ENCODE peak calls at places on chromosomes 4 and X, in five cellular contexts. D, I, M, T and S are unnamed samples.

GRCh38 chr4:185774815-185775684 is 36.9 kb downstream of the SORBS2 start:
- DNase-seq in D (no peak), M (no peak), T (no peak), I (no peak), S (no peak)

GRCh38 chr4:102449751-102450352 is 51.3 kb upstream of the NFKB1 start:
- DNase-seq in D (peak), M (peak), T (peak), I (peak), S (peak)

GRCh38 chr4:78432896-78433295 is 118.7 kb upstream of the ANXA3 start:
- DNase-seq in M (no peak), D (no peak), I (no peak), T (no peak), S (no peak)

GRCh38 chr4:137819964-137820383 is 287.7 kb upstream of the PCDH18 start:
- DNase-seq in I (peak), T (no peak), D (peak), M (peak), S (peak)

GRCh38 chr4:112127048-112127637 is 18.1 kb upstream of the FAM241A start:
- DNase-seq in M (no peak), I (no peak), D (no peak), T (no peak), S (no peak)

GRCh38 chr4:183335369-183335940 is 13.2 kb upstream of the CLDN24 start:
- DNase-seq in M (no peak), D (peak), T (no peak), I (peak), S (no peak)

GRCh38 chr4:152679414-152680281 is at the start of gene TMEM154:
- DNase-seq in I (no peak), T (no peak), D (no peak), M (no peak), S (peak)

GRCh38 chr4:71125137-71125536 is 131.7 kb downstream of the DCK start:
- DNase-seq in D (no peak), T (no peak), M (no peak), I (no peak), S (no peak)

GRCh38 chrX:46072372-46072771 is 472.8 kb downstream of the ZNF674 start:
- DNase-seq in T (no peak), D (no peak), M (no peak), I (no peak), S (no peak)

GRCh38 chr4:165592386-165592785 is 213.6 kb downstream of the CPE start:
- DNase-seq in T (no peak), M (no peak), D (no peak), I (no peak), S (no peak)

GRCh38 chrX:143894938-143895337 is 11.1 kb downstream of the UBE2NL start:
- DNase-seq in T (no peak), I (no peak), M (no peak), D (no peak), S (no peak)

GRCh38 chrX:19046343-19047215 is 62.7 kb upstream of the PHKA2 start:
- DNase-seq in M (no peak), D (peak), T (no peak), I (no peak), S (no peak)

GRCh38 chrX:108736509-108737479 is at the start of gene IRS4:
- DNase-seq in M (no peak), T (no peak), D (no peak), I (peak), S (peak)

GRCh38 chr4:61201562-61202099 is 1.5 kb downstream of the ADGRL3 start:
- DNase-seq in M (no peak), D (no peak), T (no peak), I (no peak), S (no peak)

GRCh38 chr4:123415977-123416376 is 19.4 kb downstream of the SPRY1 start:
- DNase-seq in T (peak), I (peak), M (no peak), D (no peak), S (no peak)

GRCh38 chr4:71126719-71127118 is 133.3 kb downstream of the DCK start:
- DNase-seq in M (no peak), D (peak), I (peak), T (no peak), S (no peak)

GRCh38 chr4:85682391-85682790 is 207.4 kb downstream of the ARHGAP24 start:
- DNase-seq in T (no peak), M (no peak), I (no peak), D (no peak), S (no peak)

GRCh38 chr4:142160509-142160908 is 524.1 kb downstream of the IL15 start:
- DNase-seq in D (no peak), I (no peak), T (no peak), M (no peak), S (no peak)

GRCh38 chrX:106171293-106171692 is 3.2 kb downstream of the PWWP3B start:
- DNase-seq in T (no peak), M (no peak), I (no peak), D (no peak), S (no peak)

GRCh38 chr4:3845744-3846429 is 79.7 kb downstream of the ADRA2C start:
- DNase-seq in T (no peak), D (no peak), M (no peak), I (no peak), S (no peak)

GRCh38 chrX:38768079-38768478 is 33.2 kb upstream of the MID1IP1 start:
- DNase-seq in M (no peak), D (no peak), I (no peak), T (no peak), S (peak)

GRCh38 chr4:40395908-40396806 is 61.0 kb downstream of the CHRNA9 start:
- DNase-seq in D (no peak), T (no peak), I (peak), M (no peak), S (peak)

GRCh38 chr4:154982187-154983047 is 201.3 kb downstream of the RBM46 start:
- DNase-seq in D (peak), M (peak), T (peak), I (peak), S (peak)

GRCh38 chr4:105714071-105714521 is 5.5 kb downstream of the GSTCD start:
- DNase-seq in T (no peak), I (no peak), D (no peak), M (no peak), S (no peak)

GRCh38 chrX:68411729-68412128 is 21.6 kb downstream of the OPHN1 start:
- DNase-seq in D (no peak), M (no peak), I (no peak), T (no peak), S (peak)

GRCh38 chrX:149512225-149512885 is 7.2 kb upstream of the IDS start:
- DNase-seq in D (no peak), T (peak), I (peak), M (peak), S (peak)

GRCh38 chrX:41722816-41723215 is 1.2 kb upstream of the GPR82 start:
- DNase-seq in T (no peak), D (no peak), I (no peak), M (no peak), S (no peak)

GRCh38 chr4:141254326-141254725 is 33.6 kb downstream of the ZNF330 start:
- DNase-seq in I (no peak), T (no peak), M (no peak), D (no peak), S (no peak)

GRCh38 chr4:88148560-88148959 is 9.9 kb downstream of the ABCG2 start:
- DNase-seq in M (no peak), D (no peak), T (no peak), I (no peak), S (no peak)

GRCh38 chr4:179626687-179627086 is 2184.4 kb upstream of the AGA start:
- DNase-seq in D (no peak), I (peak), T (no peak), M (no peak), S (no peak)

GRCh38 chr4:153448003-153448731 is 18.0 kb upstream of the TMEM131L start:
- DNase-seq in D (no peak), T (no peak), I (no peak), M (no peak), S (peak)

GRCh38 chr4:87050596-87050995 is 115.8 kb downstream of the AFF1 start:
- DNase-seq in M (no peak), D (no peak), I (no peak), T (no peak), S (no peak)

GRCh38 chr4:8283631-8284121 is 14.1 kb downstream of the HTRA3 start:
- DNase-seq in D (no peak), M (no peak), I (no peak), T (peak), S (no peak)

GRCh38 chr4:173381610-173382009 is 10.9 kb downstream of the SAP30 start:
- DNase-seq in M (no peak), I (no peak), T (no peak), D (no peak), S (no peak)

GRCh38 chrX:107683124-107683895 is 55.0 kb downstream of the PRPS1 start:
- DNase-seq in D (no peak), M (no peak), T (no peak), I (no peak), S (no peak)

GRCh38 chr4:20474119-20474518 is 222.4 kb downstream of the SLIT2 start:
- DNase-seq in D (no peak), I (no peak), T (no peak), M (no peak), S (peak)

GRCh38 chrX:119721487-119721886 is 28.5 kb upstream of the SEPTIN6 start:
- DNase-seq in I (no peak), M (no peak), D (no peak), T (no peak), S (no peak)

GRCh38 chrX:69029696-69030245 is 135.5 kb downstream of the PJA1 start:
- DNase-seq in M (no peak), D (no peak), I (no peak), T (no peak), S (no peak)

GRCh38 chrX:97637289-97637688 is 753.6 kb downstream of the RPA4 start:
- DNase-seq in D (no peak), I (no peak), M (no peak), T (no peak), S (no peak)

GRCh38 chr4:74189331-74190043 is 31.6 kb downstream of the MTHFD2L start:
- DNase-seq in T (peak), M (peak), I (peak), D (peak), S (peak)

DNA sequence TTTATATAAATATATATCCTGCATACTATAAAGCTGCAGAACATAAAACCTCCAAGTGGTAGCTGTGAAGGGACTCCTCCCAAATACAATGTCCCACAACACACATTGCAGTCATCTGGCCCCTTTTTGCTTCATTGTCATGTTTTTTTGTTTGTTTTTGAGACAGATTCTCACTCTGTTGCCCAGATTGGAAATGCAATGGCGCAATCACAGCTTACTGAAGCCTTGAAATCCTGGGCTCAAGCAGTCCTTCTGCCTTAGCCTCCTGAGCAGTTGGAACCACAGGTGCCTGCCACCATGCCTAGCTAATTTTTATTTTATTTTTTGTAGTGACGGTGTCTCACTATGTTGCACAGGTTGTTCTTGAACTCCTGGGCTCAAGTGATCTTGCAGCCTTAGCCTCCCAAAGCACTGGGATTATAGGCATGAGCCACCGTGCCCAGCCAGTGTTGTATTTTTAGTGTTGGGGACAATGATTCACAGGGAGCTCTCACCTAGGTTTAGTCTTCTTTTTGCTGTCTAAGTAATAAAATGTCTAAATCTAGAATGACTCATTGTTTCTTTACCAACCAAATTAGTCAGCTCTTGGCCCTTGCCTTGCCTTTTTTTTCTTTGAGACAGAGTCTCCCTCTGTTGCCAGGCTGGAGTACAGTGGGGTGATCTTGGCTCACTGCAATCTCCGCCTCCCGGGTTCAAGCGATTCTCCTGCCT is 24.0 kb upstream of the XIAP start:
- DNase-seq in M (no peak), D (peak), T (no peak), I (no peak), S (no peak)
- TF ChIP-seq JUND in M (no peak), D (peak), T (peak), I (no peak), S (no peak)

GRCh38 chr4:29805245-29805644 is 914.9 kb upstream of the PCDH7 start:
- DNase-seq in D (peak), T (no peak), I (peak), M (no peak), S (no peak)
- TF ChIP-seq JUND in D (no peak), T (no peak), I (no peak), M (no peak), S (no peak)

GRCh38 chr4:26075588-26075987 is 161.6 kb downstream of the SMIM20 start:
- DNase-seq in D (no peak), I (no peak), T (no peak), M (no peak), S (no peak)

GRCh38 chr4:26077840-26078239 is 163.8 kb downstream of the SMIM20 start:
- DNase-seq in D (no peak), M (no peak), I (no peak), T (no peak), S (no peak)

GRCh38 chr4:26074672-26075071 is 160.7 kb downstream of the SMIM20 start:
- DNase-seq in D (no peak), I (no peak), M (peak), T (no peak), S (no peak)

GRCh38 chr4:26076896-26077295 is 162.9 kb downstream of the SMIM20 start:
- DNase-seq in T (no peak), D (no peak), I (no peak), M (no peak), S (no peak)

DNA sequence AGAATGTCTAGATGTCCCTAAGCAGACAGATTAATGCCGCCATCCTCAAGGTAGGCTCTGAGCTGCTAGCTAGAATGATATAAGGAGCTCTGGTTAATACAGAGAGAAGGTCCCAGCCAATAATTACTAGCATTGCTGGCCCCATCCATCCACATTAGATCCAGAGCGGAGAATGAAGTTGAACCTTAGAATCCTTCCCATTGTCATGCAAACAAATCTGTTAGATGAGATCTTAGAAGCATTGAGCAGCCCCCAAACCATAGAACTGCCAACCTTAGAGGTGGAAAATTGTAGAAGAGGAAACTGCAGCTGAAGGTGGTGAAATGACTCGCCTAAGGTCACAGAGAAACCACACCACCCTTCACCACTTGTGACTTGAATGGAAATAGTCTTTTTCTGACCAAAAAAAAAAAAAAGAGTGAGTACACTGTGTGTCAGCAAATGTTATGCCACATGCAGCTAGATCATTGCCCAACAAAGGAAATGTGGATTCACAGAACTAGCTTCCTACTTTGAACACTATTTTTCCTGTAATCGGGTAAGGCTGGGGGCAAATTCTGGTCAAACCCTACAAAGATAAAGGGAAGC is 162.1 kb downstream of the SMIM20 start:
- DNase-seq in D (no peak), I (no peak), M (peak), T (no peak), S (no peak)
- TF ChIP-seq JUND in D (peak), I (no peak), M (peak), T (no peak), S (no peak)

DNA sequence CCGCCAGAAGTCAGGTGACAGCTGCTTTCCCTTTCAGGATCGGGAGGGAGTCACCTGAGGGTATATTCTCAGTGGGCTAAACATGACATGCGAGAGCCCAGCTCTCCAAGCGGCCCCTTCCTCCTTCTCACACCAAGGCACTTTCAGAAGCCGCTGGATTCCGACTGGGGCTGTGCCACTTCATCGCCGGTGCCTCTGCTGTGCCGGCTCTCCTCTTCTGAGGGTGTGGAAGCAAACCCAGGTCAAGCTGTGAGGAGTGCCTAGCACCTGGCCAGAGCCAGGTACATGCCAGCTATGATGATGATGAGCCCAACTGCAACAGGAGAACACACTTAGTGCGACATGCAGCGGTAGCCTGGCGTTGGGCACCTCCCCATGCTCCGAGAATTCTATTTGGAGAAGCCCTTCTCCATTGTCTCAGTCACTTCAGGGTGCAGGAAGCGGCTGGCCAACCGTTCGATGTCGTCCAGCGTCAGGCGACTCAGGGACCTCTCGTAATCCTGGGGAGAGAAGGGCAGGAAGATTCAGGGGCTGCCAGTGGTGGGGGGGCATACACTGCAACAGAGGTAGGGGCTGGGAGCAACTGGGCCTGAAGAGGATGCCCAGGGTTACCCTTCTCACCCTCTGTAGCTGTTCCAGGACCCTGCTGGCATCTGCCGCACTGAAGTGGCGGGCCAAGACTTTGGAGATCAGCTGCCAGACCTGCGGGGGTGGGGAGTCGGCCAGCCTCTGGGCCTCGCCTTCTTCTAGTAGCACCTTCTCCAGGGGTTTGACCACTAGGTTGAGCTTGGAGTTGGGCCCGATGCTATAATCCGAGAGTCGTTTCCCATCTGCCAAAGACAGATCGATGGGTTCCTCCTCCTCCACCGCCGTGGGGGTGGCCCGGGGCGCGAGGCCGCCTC is 1.0 kb downstream of the UBL4A start:
- DNase-seq in M (no peak), D (no peak), I (no peak), T (no peak), S (no peak)
- TF ChIP-seq JUND in M (no peak), D (no peak), I (no peak), T (no peak), S (no peak)

DNA sequence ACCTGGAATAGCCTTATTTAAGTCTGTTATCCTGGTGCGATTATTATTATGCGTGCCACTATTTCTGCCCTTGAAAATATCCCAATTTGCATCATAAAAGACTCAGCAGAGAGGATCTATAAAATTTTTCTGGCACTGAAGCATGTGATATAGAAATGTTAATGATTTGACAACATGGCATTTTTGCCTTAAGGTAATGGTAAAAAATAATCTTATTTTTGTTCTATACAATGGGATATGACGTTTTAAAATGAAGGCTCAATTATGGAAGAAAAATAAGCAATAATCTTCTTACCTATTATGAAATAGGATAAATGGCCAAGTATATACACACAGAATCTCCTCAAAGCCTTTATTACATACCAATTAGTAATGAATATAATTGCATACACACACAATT is 113.5 kb downstream of the PDGFC start:
- DNase-seq in M (no peak), T (no peak), I (no peak), D (no peak), S (no peak)
- TF ChIP-seq JUND in M (no peak), T (no peak), I (no peak), D (no peak), S (no peak)

GRCh38 chrX:131727778-131728177 is 183.9 kb downstream of the OR13H1 start:
- DNase-seq in T (no peak), M (no peak), I (no peak), D (no peak), S (no peak)

GRCh38 chrX:131728295-131729145 is 184.6 kb downstream of the OR13H1 start:
- DNase-seq in D (no peak), M (peak), T (no peak), I (no peak), S (no peak)

GRCh38 chrX:131725001-131725654 is 181.3 kb downstream of the OR13H1 start:
- DNase-seq in D (no peak), T (no peak), I (no peak), M (no peak), S (no peak)

GRCh38 chrX:131724292-131724691 is 180.4 kb downstream of the OR13H1 start:
- DNase-seq in D (no peak), I (no peak), M (no peak), T (no peak), S (no peak)

GRCh38 chrX:131729295-131729694 is 185.4 kb downstream of the OR13H1 start:
- DNase-seq in T (no peak), I (no peak), M (peak), D (no peak), S (no peak)
- TF ChIP-seq JUND in T (no peak), I (no peak), M (no peak), D (no peak), S (no peak)

GRCh38 chr4:170697045-170697444 is 607.3 kb upstream of the AADAT start:
- DNase-seq in D (no peak), I (no peak), M (no peak), T (no peak), S (no peak)

GRCh38 chr4:170687751-170688150 is 598.0 kb upstream of the AADAT start:
- DNase-seq in D (no peak), M (no peak), I (no peak), T (no peak), S (no peak)

DNA sequence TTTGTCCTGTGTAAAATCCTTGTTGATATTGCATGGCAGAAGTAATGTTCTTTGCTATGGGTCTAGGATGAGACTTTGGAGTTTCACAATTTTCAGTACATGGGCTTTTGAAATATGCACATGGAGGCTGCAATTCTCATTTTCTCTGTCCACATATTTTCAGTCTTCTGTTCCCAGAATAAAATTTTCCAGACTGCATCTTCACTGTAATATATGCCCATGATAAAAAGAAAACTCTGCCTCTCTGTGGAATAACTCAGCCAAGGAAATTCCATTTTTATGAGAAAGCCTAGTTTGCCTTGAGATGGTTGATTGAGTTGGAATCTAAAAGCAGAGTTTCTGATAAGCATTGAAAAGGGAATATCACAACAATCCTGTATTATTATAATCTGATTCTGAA is 601.4 kb upstream of the AADAT start:
- DNase-seq in D (no peak), T (no peak), M (no peak), I (no peak), S (no peak)
- TF ChIP-seq JUND in D (no peak), T (no peak), M (no peak), I (no peak), S (no peak)